ENCODE peak calls at places on chromosome 19, in four cellular contexts. T, D, Q and B are unnamed samples.

GRCh38 chr19:821228-821975 is at the start of gene PLPPR3:
- DNase-seq in T (no peak), D (peak), Q (no peak), B (no peak)

GRCh38 chr19:28184997-28185396 is 1028.0 kb downstream of the UQCRFS1 start:
- DNase-seq in T (no peak), D (no peak), Q (no peak), B (no peak)

GRCh38 chr19:16593181-16593580 is 21.0 kb upstream of the SLC35E1 start:
- DNase-seq in T (no peak), D (no peak), Q (no peak), B (no peak)

GRCh38 chr19:36032251-36033104 is at the start of gene CLIP3:
- DNase-seq in T (peak), D (peak), Q (peak), B (no peak)

GRCh38 chr19:15144046-15144646 is 36.9 kb downstream of the SYDE1 start:
- DNase-seq in T (no peak), D (no peak), Q (no peak), B (no peak)

GRCh38 chr19:41619018-41619571 is 7.8 kb downstream of the CEACAM4 start:
- DNase-seq in T (no peak), D (no peak), Q (no peak), B (no peak)

GRCh38 chr19:29098863-29099481 is 114.0 kb downstream of the UQCRFS1 start:
- DNase-seq in T (no peak), D (no peak), Q (peak), B (peak)

GRCh38 chr19:1455336-1456120 is 5.6 kb downstream of the APC2 start:
- DNase-seq in T (peak), D (peak), Q (no peak), B (no peak)

GRCh38 chr19:44532819-44533218 is 3.3 kb upstream of the CEACAM20 start:
- DNase-seq in T (no peak), D (no peak), Q (no peak), B (no peak)

GRCh38 chr19:10226021-10226375 is 5.1 kb downstream of the S1PR2 start:
- DNase-seq in T (no peak), D (no peak), Q (no peak), B (no peak)

GRCh38 chr19:15540435-15540834 is 32.1 kb downstream of the CYP4F22 start:
- DNase-seq in T (no peak), D (no peak), Q (no peak), B (no peak)

GRCh38 chr19:55426042-55426441 is 17.1 kb downstream of the SHISA7 start:
- DNase-seq in T (no peak), D (no peak), Q (no peak), B (no peak)

GRCh38 chr19:10655457-10656312 is 1.5 kb downstream of the ILF3 start:
- DNase-seq in T (no peak), D (peak), Q (no peak), B (no peak)

GRCh38 chr19:29323046-29323971 is 110.4 kb upstream of the UQCRFS1 start:
- DNase-seq in T (no peak), D (no peak), Q (no peak), B (no peak)

GRCh38 chr19:19591133-19591825 is 27.2 kb downstream of the PBX4 start:
- DNase-seq in T (peak), D (no peak), Q (no peak), B (no peak)

GRCh38 chr19:18197941-18198340 is 4.9 kb downstream of the MPV17L2 start:
- DNase-seq in T (no peak), D (no peak), Q (no peak), B (no peak)

GRCh38 chr19:1633269-1633606 is 19.2 kb downstream of the TCF3 start:
- DNase-seq in T (no peak), D (no peak), Q (no peak), B (no peak)